ENCODE peak calls at places on chromosome 4, in nine cellular contexts. P, A, V, Q, N, I, B, S and F are unnamed samples.

GRCh38 chr4:2363056-2363719 is 55.3 kb downstream of the ZFYVE28 start:
- DNase-seq in I (no peak), B (no peak), Q (peak; percentile 65), A (no peak), S (no peak), P (peak; percentile 88), N (no peak), V (no peak), F (no peak)

GRCh38 chr4:96473246-96473645 is 633.4 kb downstream of the PDHA2 start:
- DNase-seq in P (no peak), I (no peak), B (no peak), V (no peak), A (no peak), N (no peak), Q (no peak), S (no peak), F (no peak)

GRCh38 chr4:74018771-74019170 is 19.7 kb downstream of the CXCL3 start:
- DNase-seq in N (no peak), Q (no peak), A (no peak), B (no peak), V (no peak), I (no peak), S (no peak), P (no peak), F (no peak)

GRCh38 chr4:101777431-101777830 is 13.1 kb upstream of the BANK1 start:
- DNase-seq in I (no peak), N (no peak), A (no peak), S (no peak), V (no peak), P (no peak), B (no peak), Q (no peak), F (no peak)

GRCh38 chr4:86496094-86497060 is 97.7 kb upstream of the PTPN13 start:
- DNase-seq in A (peak; percentile 61), S (peak; percentile 32), B (peak; percentile 11), Q (no peak), I (peak; percentile 35), V (peak; percentile 56), N (peak; percentile 71), P (no peak), F (no peak)

GRCh38 chr4:3257125-3257690 is 8.2 kb downstream of the MSANTD1 start:
- DNase-seq in A (no peak), Q (peak; percentile 53), P (peak; percentile 23), I (no peak), B (peak; percentile 3), N (no peak), S (peak; percentile 40), V (no peak), F (no peak)

GRCh38 chr4:17082186-17082585 is 183.7 kb upstream of the LDB2 start:
- DNase-seq in B (no peak), P (no peak), V (no peak), A (no peak), I (no peak), N (peak; percentile 76), S (no peak), Q (no peak), F (no peak)

GRCh38 chr4:93084599-93085305 is 743.8 kb upstream of the ATOH1 start:
- DNase-seq in Q (no peak), V (no peak), B (no peak), S (no peak), N (no peak), P (no peak), I (no peak), A (peak; percentile 19), F (no peak)

GRCh38 chr4:186942745-186943606 is 219.3 kb upstream of the FAT1 start:
- DNase-seq in S (peak; percentile 63), I (no peak), N (peak; percentile 70), Q (no peak), V (no peak), P (no peak), B (peak; percentile 36), A (peak; percentile 42), F (no peak)

GRCh38 chr4:52704676-52705075 is 45.6 kb upstream of the USP46 start:
- DNase-seq in V (no peak), P (no peak), Q (no peak), A (no peak), I (no peak), N (peak; percentile 43), S (no peak), B (peak; percentile 37), F (no peak)

GRCh38 chr4:108619372-108620100 is 840 bp upstream of the RPL34 start:
- DNase-seq in I (no peak), S (no peak), B (no peak), V (peak; percentile 45), N (no peak), Q (no peak), A (no peak), P (no peak), F (no peak)

GRCh38 chr4:76673361-76673760 is 224.6 kb downstream of the SOWAHB start:
- DNase-seq in I (no peak), A (no peak), P (no peak), V (no peak), B (no peak), Q (no peak), S (no peak), N (peak; percentile 47), F (no peak)

GRCh38 chr4:156293657-156294297 is 340.1 kb upstream of the CTSO start:
- DNase-seq in P (no peak), A (no peak), S (no peak), Q (no peak), V (no peak), N (peak; percentile 93), B (no peak), I (no peak), F (no peak)

GRCh38 chr4:72352746-72353145 is 216.3 kb downstream of the ADAMTS3 start:
- DNase-seq in V (no peak), B (no peak), A (no peak), N (no peak), S (no peak), Q (no peak), P (no peak), I (no peak), F (no peak)

GRCh38 chr4:106301393-106302084 is 14.5 kb downstream of the TBCK start:
- DNase-seq in N (peak; percentile 32), Q (no peak), B (no peak), P (no peak), S (no peak), I (no peak), V (no peak), A (no peak), F (no peak)

GRCh38 chr4:53705972-53706371 is 114.7 kb upstream of the LNX1 start:
- DNase-seq in N (no peak), B (no peak), P (no peak), Q (no peak), S (no peak), A (no peak), V (no peak), I (no peak), F (no peak)

GRCh38 chr4:5865896-5866599 is 26.8 kb downstream of the CRMP1 start:
- DNase-seq in B (no peak), I (no peak), V (no peak), S (no peak), Q (no peak), P (no peak), N (no peak), A (no peak), F (no peak)

GRCh38 chr4:97774347-97774989 is 368.8 kb downstream of the STPG2 start:
- DNase-seq in P (no peak), Q (no peak), V (no peak), B (no peak), A (no peak), N (no peak), S (no peak), I (no peak), F (no peak)

GRCh38 chr4:97778174-97778573 is 365.1 kb downstream of the STPG2 start:
- DNase-seq in S (no peak), I (no peak), P (no peak), A (no peak), V (no peak), Q (peak; percentile 33), B (no peak), N (no peak), F (no peak)
- H3K4me1 ChIP-seq in S (no peaks in the 10 kb centered on the region), I (no peaks in the 10 kb centered on the region), P (no peaks in the 10 kb centered on the region), A (no peaks in the 10 kb centered on the region), V (no peaks in the 10 kb centered on the region), Q (no peaks in the 10 kb centered on the region), B (no peaks in the 10 kb centered on the region), N (no peaks in the 10 kb centered on the region), F (no peaks in the 10 kb centered on the region)

DNA sequence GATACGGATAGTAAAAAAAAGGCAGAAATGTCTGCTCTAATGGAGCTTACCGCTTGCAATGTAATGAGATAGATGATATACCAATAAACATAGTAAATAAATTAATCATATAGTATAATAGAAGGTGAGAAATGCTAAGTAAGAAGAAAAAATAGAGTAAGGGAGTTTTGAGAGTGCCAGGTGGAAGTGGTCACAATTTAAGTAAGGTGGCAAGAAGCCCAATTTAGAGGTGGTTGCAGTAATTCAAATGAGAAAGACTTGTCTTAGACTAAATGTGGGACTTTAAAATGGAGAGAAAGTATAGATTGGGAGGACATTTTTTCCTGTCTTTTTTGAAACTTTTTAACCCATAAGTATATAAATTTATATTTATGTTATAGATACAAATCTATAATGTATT is 26.0 kb downstream of the TBC1D19 start:
- DNase-seq in P (no peak), Q (no peak), V (no peak), B (no peak), A (no peak), N (no peak), I (no peak), S (no peak), F (no peak)
- H3K27ac ChIP-seq in P (no peak overlapping the region), Q (no peak overlapping the region), V (no peak overlapping the region), B (no peak overlapping the region), A (no peak overlapping the region), N (no peak overlapping the region), I (no peak overlapping the region), S (no peak overlapping the region), F (no peak overlapping the region)

DNA sequence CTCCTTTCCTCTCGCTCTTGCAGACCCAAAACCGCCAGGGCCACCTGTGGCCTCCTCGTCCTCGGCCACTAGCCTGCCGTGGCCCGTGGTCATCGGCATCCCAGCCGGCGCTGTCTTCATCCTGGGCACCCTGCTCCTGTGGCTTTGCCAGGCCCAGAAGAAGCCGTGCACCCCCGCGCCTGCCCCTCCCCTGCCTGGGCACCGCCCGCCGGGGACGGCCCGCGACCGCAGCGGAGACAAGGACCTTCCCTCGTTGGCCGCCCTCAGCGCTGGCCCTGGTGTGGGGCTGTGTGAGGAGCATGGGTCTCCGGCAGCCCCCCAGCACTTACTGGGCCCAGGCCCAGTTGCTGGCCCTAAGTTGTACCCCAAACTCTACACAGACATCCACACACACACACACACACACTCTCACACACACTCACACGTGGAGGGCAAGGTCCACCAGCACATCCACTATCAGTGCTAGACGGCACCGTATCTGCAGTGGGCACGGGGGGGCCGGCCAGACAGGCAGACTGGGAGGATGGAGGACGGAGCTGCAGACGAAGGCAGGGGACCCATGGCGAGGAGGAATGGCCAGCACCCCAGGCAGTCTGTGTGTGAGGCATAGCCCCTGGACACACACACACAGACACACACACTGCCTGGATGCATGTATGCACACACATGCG is 13.6 kb downstream of the FGFRL1 start:
- DNase-seq in S (no peak), P (no peak), V (no peak), I (no peak), Q (no peak), N (no peak), B (no peak), A (no peak), F (no peak)
- TF ChIP-seq CTCF in S (no peak), P (no peak), V (no peak), I (no peak), Q (no peak), N (no peak), B (no peak), A (no peak), F (no peak)

GRCh38 chr4:158050942-158051341 is 121.9 kb downstream of the GASK1B start:
- DNase-seq in S (no peak), I (no peak), B (no peak), Q (no peak), P (no peak), A (no peak), V (no peak), N (peak; percentile 55), F (no peak)
- H3K4me1 ChIP-seq in S (no peaks in the 10 kb centered on the region), I (no peaks in the 10 kb centered on the region), B (peaks cover 16% of the 10 kb centered on the region), Q (no peaks in the 10 kb centered on the region), P (no peaks in the 10 kb centered on the region), A (no peaks in the 10 kb centered on the region), V (no peaks in the 10 kb centered on the region), N (no peaks in the 10 kb centered on the region), F (no peaks in the 10 kb centered on the region)